ENCODE peak calls at places on chromosomes 13 and 19, in six cellular contexts. T, Y, O, K, E and R are unnamed samples.

GRCh38 chr19:3611841-3612240 is 5.2 kb upstream of the TBXA2R start:
- DNase-seq in K (peak; percentile 70), O (no peak), Y (no peak), T (no peak), E (no peak), R (no peak)

GRCh38 chr13:79936368-79937136 is 404.4 kb downstream of the SPRY2 start:
- DNase-seq in K (no peak), O (no peak), Y (peak; percentile 99), T (peak; percentile 100), E (peak; percentile 47), R (peak; percentile 89)

GRCh38 chr13:86976521-86977324 is 694.4 kb upstream of the SLITRK5 start:
- DNase-seq in E (no peak), O (no peak), T (peak; percentile 49), Y (no peak), K (no peak), R (no peak)

GRCh38 chr19:10725415-10725814 is 7.5 kb downstream of the DNM2 start:
- DNase-seq in E (no peak), O (no peak), K (no peak), T (no peak), Y (no peak), R (no peak)

GRCh38 chr19:28457620-28458019 is 755.3 kb downstream of the UQCRFS1 start:
- DNase-seq in E (no peak), T (no peak), K (no peak), Y (no peak), O (no peak), R (no peak)

GRCh38 chr19:46173886-46174475 is 25.9 kb downstream of the IGFL2 start:
- DNase-seq in O (peak; percentile 57), T (no peak), K (no peak), Y (no peak), E (no peak), R (no peak)

GRCh38 chr13:113544896-113545295 is 39.7 kb upstream of the TFDP1 start:
- DNase-seq in O (no peak), T (no peak), K (peak; percentile 28), Y (no peak), E (no peak), R (no peak)

GRCh38 chr13:99154064-99154463 is 46.6 kb upstream of the UBAC2 start:
- DNase-seq in Y (no peak), K (no peak), O (no peak), E (no peak), T (no peak), R (no peak)

DNA sequence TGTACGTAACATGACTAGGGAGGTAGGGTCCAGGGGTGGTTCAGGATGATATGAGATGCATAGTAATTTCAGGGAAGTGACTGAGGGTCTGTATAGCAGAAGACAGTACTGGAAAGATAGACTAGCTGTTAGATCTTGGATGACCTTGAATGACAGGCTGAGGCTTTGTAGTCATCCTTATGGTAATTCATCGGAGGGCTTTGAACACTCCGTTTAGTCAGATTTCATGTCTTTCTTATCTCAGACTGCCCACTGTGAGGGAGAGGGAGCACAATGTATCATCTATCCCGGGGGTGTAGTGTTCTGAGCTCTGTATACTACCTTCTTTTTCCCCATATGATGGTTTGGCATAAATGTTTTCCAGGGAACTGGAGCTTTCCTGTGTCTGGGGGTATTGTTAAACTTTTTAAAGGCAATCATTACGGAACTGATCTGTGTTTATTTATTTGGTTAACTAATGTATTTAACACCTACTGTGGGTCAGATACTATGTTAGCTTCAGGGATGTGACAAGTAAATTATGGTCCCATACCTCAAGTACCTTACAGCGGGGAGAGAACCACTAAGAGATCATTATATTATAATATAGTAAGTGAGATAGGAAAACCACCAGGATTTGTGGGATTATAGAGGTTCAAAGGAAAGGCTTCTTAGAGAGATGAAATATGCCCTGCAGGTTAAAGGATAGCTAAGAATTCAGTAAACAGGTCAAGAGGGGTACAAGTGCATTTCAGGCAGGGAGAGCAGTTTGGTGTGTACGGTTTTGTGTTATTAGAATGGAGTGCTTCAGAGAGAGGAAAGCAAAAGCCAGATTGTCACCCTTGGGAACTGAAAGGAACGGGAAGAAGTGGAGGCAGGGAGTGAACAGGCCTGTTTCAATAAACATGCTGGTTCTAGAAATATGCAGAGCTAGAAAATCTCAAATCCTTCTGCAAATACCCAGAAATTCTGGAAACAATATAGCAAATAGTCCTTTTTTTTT is 164.8 kb upstream of the KL start:
- DNase-seq in T (no peak), E (no peak), K (no peak), O (peak; percentile 20), Y (peak; percentile 27), R (no peak)
- H3K27ac ChIP-seq in T (no peak overlapping the region), E (no peak overlapping the region), K (no peak overlapping the region), O (no peak overlapping the region), Y (no peak overlapping the region), R (no peak overlapping the region)

DNA sequence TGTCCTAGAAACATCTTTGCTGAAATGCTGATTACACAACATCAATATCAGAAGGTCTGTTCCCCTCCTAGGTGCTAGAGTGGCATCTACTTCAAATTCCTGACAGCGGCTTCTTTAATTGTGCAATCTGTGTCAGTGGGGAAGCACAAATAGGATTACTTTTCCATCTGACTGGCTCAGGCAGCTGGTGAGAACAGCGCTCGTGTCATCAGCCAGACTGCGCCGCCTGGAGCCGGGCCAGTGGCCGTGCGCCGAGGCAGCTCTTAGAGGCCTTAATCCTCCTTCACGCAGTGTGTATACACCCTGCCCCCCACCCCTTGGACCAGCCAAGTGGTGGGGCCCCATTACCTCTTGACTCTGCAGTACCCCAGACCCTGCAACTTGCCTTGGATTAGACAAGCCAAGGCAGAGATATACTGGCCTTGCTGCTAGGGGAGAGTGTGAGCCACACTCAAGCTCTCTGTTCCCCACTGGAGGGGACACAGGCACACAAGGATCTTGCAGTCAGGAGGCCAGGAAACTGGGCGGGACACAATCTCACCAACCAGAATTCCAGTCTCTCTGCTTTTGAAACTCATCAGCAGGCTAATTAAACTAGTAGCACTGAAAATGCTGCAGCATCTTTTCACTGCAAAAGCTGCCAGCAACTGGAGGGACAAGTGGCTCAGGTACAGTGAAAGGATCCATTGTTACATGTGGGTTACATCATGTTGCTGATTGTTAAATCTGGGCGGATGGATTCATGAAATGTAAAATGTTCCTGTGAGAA is 48.9 kb upstream of the EPHX3 start:
- DNase-seq in Y (peak; percentile 69), E (peak; percentile 70), O (no peak), T (peak; percentile 89), K (peak; percentile 89), R (peak; percentile 65)
- TF ChIP-seq CTCF in Y (peak; percentile 56), E (no peak), O (no peak), T (peak; percentile 42), K (no peak), R (no peak)

GRCh38 chr19:20964798-20965197 is 41.7 kb downstream of the ZNF85 start:
- DNase-seq in Y (no peak), O (peak; percentile 65), K (no peak), T (no peak), E (no peak), R (no peak)

GRCh38 chr19:20969898-20970297 is 46.8 kb downstream of the ZNF85 start:
- DNase-seq in Y (no peak), O (no peak), T (no peak), K (no peak), E (peak; percentile 20), R (no peak)

GRCh38 chr19:20969498-20969897 is 46.4 kb downstream of the ZNF85 start:
- DNase-seq in O (no peak), T (no peak), E (peak; percentile 69), K (no peak), Y (no peak), R (no peak)

DNA sequence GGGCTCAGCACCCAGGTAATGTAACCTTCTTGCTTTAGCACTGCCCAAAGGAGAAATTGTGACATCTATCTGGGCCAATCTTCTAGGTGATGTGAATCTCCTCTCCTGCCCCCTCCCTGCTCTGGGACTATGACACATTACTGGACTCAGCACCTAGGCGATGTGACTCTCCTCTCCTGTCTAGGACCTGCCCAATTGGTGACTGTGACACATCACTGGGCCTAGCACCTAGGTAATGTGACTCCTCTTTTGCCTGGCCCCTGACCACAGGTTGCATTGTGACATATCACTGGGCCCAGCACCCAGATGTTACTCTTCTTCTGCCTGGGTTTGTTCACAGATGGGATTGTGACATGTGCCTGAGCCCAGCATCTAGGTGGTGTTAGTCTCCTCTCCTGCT is 45.0 kb downstream of the ZNF85 start:
- DNase-seq in K (no peak), E (no peak), T (no peak), O (no peak), Y (no peak), R (no peak)
- H3K27ac ChIP-seq in K (no peak overlapping the region), E (no peak overlapping the region), T (no peak overlapping the region), O (no peak overlapping the region), Y (no peak overlapping the region), R (no peak overlapping the region)

GRCh38 chr19:13231663-13232062 is 81.5 kb downstream of the IER2 start:
- DNase-seq in Y (no peak), E (no peak), T (no peak), O (no peak), K (no peak), R (no peak)

GRCh38 chr19:13229246-13229645 is 79.0 kb downstream of the IER2 start:
- DNase-seq in T (no peak), O (no peak), K (no peak), E (no peak), Y (no peak), R (no peak)

GRCh38 chr19:13226983-13227382 is 76.8 kb downstream of the IER2 start:
- DNase-seq in T (no peak), K (no peak), Y (no peak), O (peak; percentile 43), E (no peak), R (no peak)

GRCh38 chr19:13225973-13226865 is 76.0 kb downstream of the IER2 start:
- DNase-seq in O (peak; percentile 39), K (no peak), E (no peak), Y (no peak), T (no peak), R (no peak)

GRCh38 chr19:13228561-13228960 is 78.3 kb downstream of the IER2 start:
- DNase-seq in O (no peak), E (no peak), K (no peak), T (no peak), Y (no peak), R (no peak)
- TF ChIP-seq CTCF in O (no peak), E (no peak), K (no peak), T (no peak), Y (peak; percentile 5), R (no peak)

DNA sequence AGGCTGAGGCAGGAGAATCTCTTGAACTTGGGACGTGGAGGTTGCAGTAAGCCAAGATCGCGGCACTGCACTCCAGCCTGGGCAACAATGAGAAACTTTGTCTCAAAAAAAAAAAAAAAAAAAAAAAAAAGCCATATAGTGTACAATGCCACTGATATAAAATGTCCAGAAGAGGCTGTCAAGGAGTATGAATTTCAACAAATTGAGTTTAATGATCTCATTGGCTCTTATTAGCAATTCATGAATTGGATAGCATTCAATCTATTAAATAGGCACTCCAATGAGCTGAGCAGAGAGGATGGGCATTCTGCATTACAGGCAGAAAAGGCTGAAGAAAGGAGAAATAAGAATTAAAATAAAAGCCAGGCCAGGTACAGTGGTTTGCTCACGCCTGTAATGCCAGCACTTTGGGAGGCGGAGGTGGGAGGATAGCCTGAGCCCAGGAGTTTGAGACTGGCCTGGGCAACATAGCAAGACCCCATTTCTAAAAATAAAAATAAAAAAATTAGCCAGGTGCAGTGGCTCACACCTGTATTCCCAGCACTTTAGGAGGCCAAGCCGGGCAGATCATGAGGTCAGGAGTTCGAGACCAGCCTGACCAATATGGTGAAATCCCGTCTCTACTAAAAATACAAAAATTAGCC is 757 bp upstream of the LMNB2 start:
- DNase-seq in K (no peak), Y (no peak), E (no peak), O (no peak), T (no peak), R (no peak)
- H3K27ac ChIP-seq in K (peak overlapping the region; percentile 82), Y (peak overlapping the region; percentile 38), E (peak overlapping the region; percentile 76), O (no peak overlapping the region), T (peak overlapping the region; percentile 84), R (peak overlapping the region; percentile 83)